ENCODE peak calls at places on chromosomes 16 and 17, in seven cellular contexts. E is CD4-positive, alpha-beta T cell; O is HCT116; M is NAMALWA; G is progenitor cell of endocrine pancreas; R is esophagus muscularis mucosa; S is lung. J is an unnamed sample.

GRCh38 chr16:65120811-65121721 is 797 bp downstream of the CDH11 start:
- DNase-seq in E (no peak), O (no peak), M (no peak), G (peak; percentile 27), R (no peak), S (no peak), J (no peak)

GRCh38 chr16:14405611-14406537 is 224.2 kb downstream of the PARN start:
- DNase-seq in E (no peak), O (no peak), M (peak; percentile 76), G (no peak), R (no peak), S (no peak), J (peak; percentile 67)

GRCh38 chr17:7404737-7405412 is 978 bp upstream of the TMEM256 start:
- DNase-seq in E (peak; percentile 64), O (no peak), M (no peak), G (no peak), R (peak; percentile 93), S (peak; percentile 45), J (no peak)

GRCh38 chr17:39485555-39485954 is 24.3 kb downstream of the CDK12 start:
- DNase-seq in E (no peak), O (peak; percentile 15), M (no peak), G (no peak), R (no peak), S (no peak), J (no peak)

GRCh38 chr17:66865151-66865550 is 30.2 kb downstream of the CACNG5 start:
- DNase-seq in E (no peak), O (no peak), M (no peak), G (no peak), R (no peak), S (no peak), J (no peak)

GRCh38 chr17:63649813-63650212 is 27.6 kb downstream of the MAP3K3 start:
- DNase-seq in E (no peak), O (no peak), M (no peak), G (no peak), R (no peak), S (peak; percentile 31), J (no peak)

GRCh38 chr17:27552467-27552779 is 78.6 kb upstream of the LGALS9 start:
- DNase-seq in E (no peak), O (peak; percentile 56), M (no peak), G (no peak), R (no peak), S (no peak), J (no peak)

GRCh38 chr17:35727635-35728034 is 3.8 kb upstream of the RASL10B start:
- DNase-seq in E (no peak), O (no peak), M (no peak), G (no peak), R (no peak), S (no peak), J (no peak)

GRCh38 chr16:31785126-31785525 is 88.5 kb upstream of the ZNF267 start:
- DNase-seq in E (no peak), O (no peak), M (no peak), G (no peak), R (no peak), S (no peak), J (no peak)

GRCh38 chr17:65359016-65359415 is 202.4 kb downstream of the AXIN2 start:
- DNase-seq in E (no peak), O (peak; percentile 56), M (no peak), G (no peak), R (no peak), S (no peak), J (no peak)

GRCh38 chr16:58421029-58421428 is 28.8 kb downstream of the GINS3 start:
- DNase-seq in E (no peak), O (no peak), M (peak; percentile 93), G (no peak), R (no peak), S (no peak), J (no peak)

GRCh38 chr16:87950765-87951549 is at the start of gene BANP:
- DNase-seq in E (peak; percentile 95), O (peak; percentile 100), M (peak; percentile 99), G (peak; percentile 93), R (peak; percentile 98), S (peak; percentile 98), J (peak; percentile 99)

GRCh38 chr16:25064967-25065366 is 46.6 kb upstream of the LCMT1 start:
- DNase-seq in E (no peak), O (no peak), M (no peak), G (no peak), R (no peak), S (no peak), J (no peak)

GRCh38 chr16:55021595-55022475 is 91.2 kb downstream of the IRX5 start:
- DNase-seq in E (no peak), O (peak; percentile 67), M (peak; percentile 9), G (no peak), R (no peak), S (no peak), J (no peak)

GRCh38 chr17:57671546-57672204 is 73.4 kb downstream of the CCDC182 start:
- DNase-seq in E (peak; percentile 65), O (peak; percentile 47), M (peak; percentile 84), G (peak; percentile 62), R (peak; percentile 92), S (peak; percentile 71), J (peak; percentile 90)

J was measured in GM20000.